ENCODE peak calls at places on chromosomes 7 and 10, in four cellular contexts. G is chondrocyte; B is stimulated activated CD8-positive, alpha-beta memory T cell treated with anti-CD3 and anti-CD28 coated beads, Interleukin-4, amount 100 ng/mL, for 1 hour; Y is GM23248. A is an unnamed sample.

GRCh38 chr10:68043030-68043429 is 32.1 kb downstream of the HERC4 start:
- DNase-seq in B (no peak), G (no peak), Y (peak; percentile 74), A (no peak)

GRCh38 chr10:99681553-99681952 is 22.2 kb downstream of the ENTPD7 start:
- DNase-seq in G (no peak), Y (peak; percentile 89), B (no peak), A (no peak)

GRCh38 chr10:61841338-61841875 is 60.1 kb upstream of the ARID5B start:
- DNase-seq in B (no peak), Y (no peak), G (no peak), A (no peak)

GRCh38 chr7:128361463-128362441 is at the start of gene PRRT4:
- DNase-seq in Y (peak; percentile 60), G (no peak), B (no peak), A (no peak)

GRCh38 chr10:108303149-108303548 is 1138.6 kb upstream of the SORCS1 start:
- DNase-seq in G (no peak), Y (peak; percentile 72), B (no peak), A (no peak)

GRCh38 chr10:84138478-84139125 is 707 bp upstream of the GHITM start:
- DNase-seq in B (no peak), G (no peak), Y (no peak), A (peak; percentile 44)

GRCh38 chr7:12670071-12670729 is 17.2 kb upstream of the ARL4A start:
- DNase-seq in B (no peak), G (no peak), Y (peak; percentile 42), A (no peak)

GRCh38 chr7:101733713-101734475 is 83.5 kb upstream of the CUX1 start:
- DNase-seq in B (no peak), Y (peak; percentile 55), G (no peak), A (no peak)

GRCh38 chr7:134593530-134594392 is 44.9 kb downstream of the AKR1B15 start:
- DNase-seq in Y (peak; percentile 90), G (no peak), B (no peak), A (no peak)

GRCh38 chr10:29646960-29647431 is 12.2 kb upstream of the SVIL start:
- DNase-seq in B (no peak), G (no peak), Y (peak; percentile 57), A (no peak)

GRCh38 chr7:44329081-44329480 is 3.7 kb upstream of the CAMK2B start:
- DNase-seq in G (no peak), B (no peak), Y (no peak), A (no peak)

GRCh38 chr7:52719677-52720076 is 315.8 kb upstream of the POM121L12 start:
- DNase-seq in Y (no peak), G (no peak), B (no peak), A (no peak)

GRCh38 chr10:86899670-86900276 is 57.6 kb downstream of the MMRN2 start:
- DNase-seq in B (no peak), G (no peak), Y (peak; percentile 82), A (no peak)

GRCh38 chr10:44335330-44336021 is 49.4 kb downstream of the CXCL12 start:
- DNase-seq in Y (no peak), B (no peak), G (no peak), A (no peak)

GRCh38 chr10:34864156-34865075 is 49.3 kb upstream of the PARD3 start:
- DNase-seq in G (no peak), B (no peak), Y (peak; percentile 6), A (no peak)

GRCh38 chr10:100985336-100985735 is 2.0 kb downstream of the MRPL43 start:
- DNase-seq in B (no peak), Y (no peak), G (peak; percentile 53), A (no peak)

GRCh38 chr10:29630205-29631048 is 4.3 kb downstream of the SVIL start:
- DNase-seq in B (no peak), G (no peak), Y (no peak), A (no peak)

GRCh38 chr7:35015346-35015859 is 21.9 kb downstream of the DPY19L1 start:
- DNase-seq in B (no peak), G (no peak), Y (no peak), A (no peak)

GRCh38 chr7:8597565-8597964 is 164.2 kb downstream of the NXPH1 start:
- DNase-seq in Y (no peak), G (no peak), B (no peak), A (no peak)

GRCh38 chr7:73890541-73891147 is 29.7 kb downstream of the TMEM270 start:
- DNase-seq in B (no peak), Y (no peak), G (no peak), A (no peak)

GRCh38 chr7:8418627-8419245 is 14.7 kb upstream of the NXPH1 start:
- DNase-seq in B (peak; percentile 5), G (no peak), Y (peak; percentile 73), A (no peak)

GRCh38 chr10:3978762-3979161 is 193.8 kb upstream of the KLF6 start:
- DNase-seq in G (no peak), Y (peak; percentile 19), B (no peak), A (no peak)

GRCh38 chr7:66167773-66168367 is 37.3 kb upstream of the TPST1 start:
- DNase-seq in B (no peak), Y (peak; percentile 82), G (no peak), A (no peak)

GRCh38 chr7:73308074-73308664 is 457 bp downstream of the NSUN5 start:
- DNase-seq in G (no peak), Y (peak; percentile 36), B (no peak), A (no peak)

GRCh38 chr7:32583791-32584190 is 88.5 kb downstream of the AVL9 start:
- DNase-seq in G (no peak), Y (peak; percentile 20), B (no peak), A (no peak)

A was measured in activated T-helper 1 cell treated with anti-CD3 and anti-CD28 coated beads, Interleukin-2, amount 50 U/mL, for 16 hours.